ENCODE peak calls at places on chromosome 13, in seven cellular contexts. D, O, Q, A, W, K and M are unnamed samples. For H3K4me1 and H3K27me3, the result is how much of the 10 kb centered on the place peaks cover.

GRCh38 chr13:25286308-25286968 is 850 bp downstream of the MTMR6 start:
- DNase-seq in D (peak), O (no peak), Q (peak), A (peak), W (peak), K (peak), M (peak)

GRCh38 chr13:40503966-40504591 is 162.4 kb downstream of the FOXO1 start:
- DNase-seq in D (peak), O (no peak), Q (no peak), A (no peak), W (no peak), K (no peak), M (no peak)

GRCh38 chr13:98270819-98271218 is 93.8 kb upstream of the RNF113B start:
- DNase-seq in D (peak), O (no peak), Q (no peak), A (no peak), W (no peak), K (no peak), M (no peak)

GRCh38 chr13:112444416-112445399 is 68.6 kb downstream of the SPACA7 start:
- DNase-seq in D (no peak), O (peak), Q (no peak), A (no peak), W (peak), K (no peak), M (no peak)

GRCh38 chr13:37681295-37682032 is 82.9 kb upstream of the POSTN start:
- DNase-seq in D (peak), O (no peak), Q (no peak), A (no peak), W (no peak), K (no peak), M (no peak)

GRCh38 chr13:42594577-42595571 is 20.9 kb downstream of the TNFSF11 start:
- DNase-seq in D (peak), O (peak), Q (peak), A (peak), W (peak), K (peak), M (peak)

GRCh38 chr13:52842440-52842839 is 6.0 kb downstream of the PCDH8 start:
- DNase-seq in D (no peak), O (no peak), Q (no peak), A (no peak), W (no peak), K (no peak), M (no peak)

GRCh38 chr13:25561842-25562241 is 190.1 kb downstream of the ATP8A2 start:
- DNase-seq in D (no peak), O (no peak), Q (no peak), A (no peak), W (no peak), K (no peak), M (no peak)

GRCh38 chr13:47326061-47326460 is 429.2 kb upstream of the HTR2A start:
- DNase-seq in D (peak), O (no peak), Q (no peak), A (no peak), W (no peak), K (no peak), M (no peak)

GRCh38 chr13:61761690-61762089 is 346.0 kb upstream of the PCDH20 start:
- DNase-seq in D (no peak), O (no peak), Q (no peak), A (no peak), W (no peak), K (no peak), M (no peak)

GRCh38 chr13:47903836-47904235 is 97.2 kb downstream of the SUCLA2 start:
- DNase-seq in D (peak), O (no peak), Q (no peak), A (no peak), W (no peak), K (no peak), M (no peak)

GRCh38 chr13:79593121-79593520 is 112.2 kb downstream of the NDFIP2 start:
- DNase-seq in D (no peak), O (no peak), Q (no peak), A (no peak), W (no peak), K (no peak), M (no peak)

GRCh38 chr13:79585033-79585432 is 104.1 kb downstream of the NDFIP2 start:
- DNase-seq in D (no peak), O (no peak), Q (no peak), A (no peak), W (no peak), K (no peak), M (no peak)

GRCh38 chr13:79591493-79591892 is 110.5 kb downstream of the NDFIP2 start:
- DNase-seq in D (no peak), O (no peak), Q (no peak), A (no peak), W (no peak), K (no peak), M (no peak)

GRCh38 chr13:79593611-79594275 is 112.8 kb downstream of the NDFIP2 start:
- DNase-seq in D (no peak), O (no peak), Q (no peak), A (no peak), W (no peak), K (no peak), M (no peak)

DNA sequence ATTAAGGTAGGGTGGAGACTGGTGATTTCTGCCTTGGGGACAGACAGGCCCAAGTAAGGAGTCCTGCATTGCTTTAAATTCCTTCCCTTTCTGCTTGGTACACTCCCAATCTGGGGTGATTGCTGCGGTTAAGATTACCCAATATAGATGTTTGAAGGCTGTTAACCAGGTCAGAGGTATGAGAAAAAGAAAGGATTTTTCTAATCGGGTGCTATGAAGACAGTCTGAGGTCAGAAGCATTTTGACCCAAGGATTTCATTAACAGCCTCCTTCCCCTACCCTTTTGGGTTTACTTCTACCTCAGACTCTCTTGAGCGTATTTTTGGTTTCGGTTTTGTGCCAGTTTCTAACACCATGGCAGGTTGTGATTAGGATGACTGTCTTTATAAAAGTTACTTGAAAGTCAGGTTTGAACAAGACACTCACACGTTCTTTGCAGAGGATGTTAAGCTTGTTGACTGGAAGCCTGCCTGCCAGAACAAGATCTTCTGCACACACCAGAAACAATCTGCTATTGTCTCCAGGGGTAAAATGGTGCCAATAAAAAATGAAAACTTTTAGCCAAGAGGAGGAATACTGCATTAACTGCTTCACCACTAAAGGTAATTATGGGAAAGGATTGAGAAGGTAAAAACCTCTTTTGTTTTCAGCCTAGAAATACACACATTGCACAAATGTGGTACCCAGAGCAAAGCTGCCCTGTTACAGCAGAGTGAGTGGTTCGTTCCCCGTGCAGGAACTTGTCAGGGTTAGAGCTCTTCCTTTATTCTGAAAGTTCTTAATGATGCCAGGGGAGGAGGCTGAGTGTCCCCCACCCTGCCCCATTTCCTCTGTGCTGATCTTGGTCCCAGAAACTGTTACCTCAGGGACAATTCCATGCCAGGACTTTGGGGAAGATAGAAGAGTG is 108.9 kb downstream of the NDFIP2 start:
- DNase-seq in D (no peak), O (no peak), Q (no peak), A (no peak), W (no peak), K (no peak), M (no peak)
- H3K27ac ChIP-seq in D (no peak), O (no peak), Q (no peak), A (no peak), W (no peak), K (no peak), M (no peak)

GRCh38 chr13:32259116-32259515 is 56.0 kb downstream of the ZAR1L start:
- DNase-seq in D (no peak), O (no peak), Q (no peak), A (no peak), W (no peak), K (no peak), M (no peak)
- H3K4me1 ChIP-seq in D (under half), O (under half), Q (under half), A (under half), W (under half), K (under half), M (under half)

DNA sequence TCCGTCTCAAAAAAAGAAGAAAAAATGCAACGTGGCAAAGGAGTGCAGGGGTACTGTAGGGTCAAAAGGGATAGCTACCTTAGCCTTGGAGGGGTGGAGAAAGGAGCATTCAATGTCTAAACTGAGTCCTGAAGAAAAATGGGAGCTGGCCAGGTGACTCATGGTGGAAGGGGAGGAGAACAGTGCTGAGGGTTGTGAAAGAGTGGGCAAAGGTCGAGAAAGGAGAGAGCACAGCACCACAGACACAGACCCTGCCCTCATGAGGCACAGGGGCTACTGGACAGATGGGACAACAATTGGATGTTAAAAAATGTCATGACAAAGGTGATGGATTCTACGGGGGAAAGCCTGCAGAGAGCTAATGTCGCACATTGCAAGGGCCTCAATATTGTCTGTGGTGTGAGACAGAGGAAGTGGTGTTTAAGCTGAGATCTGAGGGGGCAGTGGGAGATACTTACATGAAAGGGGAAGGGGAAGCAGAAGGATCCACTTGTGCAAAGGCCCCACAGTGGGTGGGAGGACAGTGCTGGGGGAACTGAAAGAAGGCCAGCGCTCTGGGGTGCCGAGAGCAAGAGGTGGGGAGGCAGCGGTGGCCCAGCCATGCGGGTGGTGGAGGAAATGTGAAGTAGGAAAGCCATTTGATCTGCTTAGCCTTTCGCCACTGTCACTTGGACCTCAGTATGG is 42.9 kb upstream of the URAD start:
- DNase-seq in D (no peak), O (no peak), Q (peak), A (no peak), W (no peak), K (no peak), M (no peak)
- H3K27me3 ChIP-seq in D (under half), O (under half), Q (under half), A (under half), W (under half), K (under half), M (under half)

DNA sequence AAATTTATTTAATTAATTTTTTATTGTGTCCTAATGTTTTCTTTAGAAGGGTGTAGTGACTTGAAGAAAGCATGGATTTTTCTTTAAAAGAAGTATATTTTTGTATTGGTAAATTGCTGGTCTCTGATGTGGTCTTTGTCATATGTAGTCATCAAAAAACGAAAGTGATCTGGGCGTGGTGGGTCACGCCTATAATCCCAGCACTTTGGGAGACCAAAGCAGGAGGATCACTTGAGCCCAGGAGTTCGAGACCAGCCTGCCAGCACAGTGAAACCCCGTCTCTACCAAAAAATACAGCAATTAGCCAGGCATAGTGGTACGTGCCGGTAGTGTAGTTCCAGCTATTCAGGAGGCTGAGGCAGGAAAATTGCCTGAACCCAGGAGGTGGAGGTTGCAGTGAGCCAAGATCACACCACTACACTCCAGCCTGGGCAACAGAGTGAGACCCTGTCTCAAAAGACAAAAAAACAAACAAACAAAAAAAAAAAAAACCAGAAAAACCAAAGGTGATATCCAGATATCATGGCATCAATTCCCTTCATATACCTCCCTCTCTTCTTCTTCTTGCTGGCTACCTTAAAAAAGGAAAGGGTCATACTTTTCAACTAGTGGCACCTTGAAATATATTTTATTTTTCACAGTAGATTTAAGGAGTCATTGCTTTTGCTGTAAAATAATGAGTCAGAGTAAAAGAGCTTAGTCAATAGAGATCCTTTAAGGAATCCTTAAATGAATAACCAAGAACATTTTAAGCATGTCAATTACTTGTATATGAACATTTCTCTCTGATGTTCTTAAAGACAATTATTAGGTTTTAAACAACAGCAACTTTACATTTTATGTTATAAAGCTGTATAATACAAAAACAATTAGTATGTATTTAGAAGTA is 19.9 kb downstream of the KCTD4 start:
- DNase-seq in D (no peak), O (no peak), Q (no peak), A (no peak), W (no peak), K (no peak), M (no peak)
- H3K27ac ChIP-seq in D (peak), O (no peak), Q (no peak), A (no peak), W (no peak), K (no peak), M (no peak)